ENCODE peak calls at places on chromosomes 7 and 10, in ten cellular contexts. F, W, K, U, C, B, J, S, L and E are unnamed samples.

GRCh38 chr10:70773965-70774809 is 11.0 kb downstream of the TBATA start:
- DNase-seq in F (no peak), W (peak; percentile 10), K (no peak), U (no peak), C (no peak), B (no peak), J (no peak), S (no peak), L (peak; percentile 19), E (no peak)

GRCh38 chr10:118737594-118738302 is 17.0 kb downstream of the CACUL1 start:
- DNase-seq in F (no peak), W (no peak), K (no peak), U (no peak), C (no peak), B (no peak), J (no peak), S (no peak), L (no peak), E (no peak)

GRCh38 chr7:157857578-157858075 is 520.8 kb downstream of the DNAJB6 start:
- DNase-seq in F (no peak), W (no peak), K (no peak), U (no peak), C (no peak), B (no peak), J (peak; percentile 45), S (no peak), L (no peak), E (no peak)

GRCh38 chr10:60031664-60032063 is 125.3 kb upstream of the CCDC6 start:
- DNase-seq in F (peak; percentile 15), W (no peak), K (no peak), U (no peak), C (no peak), B (no peak), J (no peak), S (no peak), L (no peak), E (no peak)

GRCh38 chr10:103849880-103850571 is 5.3 kb downstream of the SH3PXD2A start:
- DNase-seq in F (peak; percentile 86), W (no peak), K (peak; percentile 86), U (no peak), C (no peak), B (no peak), J (peak; percentile 84), S (no peak), L (no peak), E (no peak)

GRCh38 chr7:108805808-108806397 is 236.2 kb downstream of the DNAJB9 start:
- DNase-seq in F (peak; percentile 62), W (peak; percentile 25), K (peak; percentile 46), U (no peak), C (no peak), B (peak; percentile 7), J (no peak), S (no peak), L (peak; percentile 61), E (no peak)

GRCh38 chr7:132709971-132710567 is 133.8 kb upstream of the PLXNA4 start:
- DNase-seq in F (peak; percentile 60), W (no peak), K (peak; percentile 74), U (no peak), C (no peak), B (no peak), J (no peak), S (no peak), L (no peak), E (peak; percentile 3)

GRCh38 chr10:13371879-13372470 is 23.9 kb upstream of the SEPHS1 start:
- DNase-seq in F (peak; percentile 85), W (peak; percentile 91), K (peak; percentile 84), U (peak; percentile 52), C (peak; percentile 64), B (peak; percentile 80), J (peak; percentile 80), S (peak; percentile 28), L (peak; percentile 90), E (peak; percentile 36)

GRCh38 chr10:88386878-88387773 is 196.0 kb downstream of the RNLS start:
- DNase-seq in F (peak; percentile 76), W (peak; percentile 48), K (peak; percentile 96), U (no peak), C (peak; percentile 79), B (peak; percentile 83), J (no peak), S (no peak), L (peak; percentile 85), E (no peak)

GRCh38 chr7:69373171-69374035 is 224.9 kb upstream of the AUTS2 start:
- DNase-seq in F (no peak), W (no peak), K (no peak), U (no peak), C (no peak), B (no peak), J (no peak), S (no peak), L (no peak), E (no peak)

GRCh38 chr10:78533776-78534175 is 500.1 kb downstream of the RPS24 start:
- DNase-seq in F (no peak), W (no peak), K (no peak), U (no peak), C (no peak), B (no peak), J (no peak), S (no peak), L (no peak), E (no peak)

GRCh38 chr10:126921974-126922525 is 16.8 kb downstream of the DOCK1 start:
- DNase-seq in F (peak; percentile 84), W (no peak), K (peak; percentile 88), U (no peak), C (no peak), B (no peak), J (peak; percentile 79), S (no peak), L (no peak), E (no peak)

GRCh38 chr10:34294137-34294536 is 521.0 kb downstream of the PARD3 start:
- DNase-seq in F (no peak), W (no peak), K (no peak), U (no peak), C (no peak), B (no peak), J (no peak), S (no peak), L (no peak), E (no peak)

GRCh38 chr7:2165239-2165609 is 67.5 kb downstream of the MAD1L1 start:
- DNase-seq in F (no peak), W (peak; percentile 25), K (no peak), U (no peak), C (no peak), B (no peak), J (peak; percentile 72), S (no peak), L (peak; percentile 7), E (no peak)

GRCh38 chr7:34330308-34330707 is 327.7 kb upstream of the NPSR1 start:
- DNase-seq in F (no peak), W (no peak), K (no peak), U (no peak), C (no peak), B (no peak), J (no peak), S (no peak), L (no peak), E (no peak)

GRCh38 chr7:151113344-151114150 is 27.3 kb downstream of the AGAP3 start:
- DNase-seq in F (peak; percentile 80), W (peak; percentile 97), K (peak; percentile 66), U (no peak), C (no peak), B (peak; percentile 57), J (no peak), S (no peak), L (peak; percentile 67), E (no peak)

GRCh38 chr7:157627646-157628045 is 290.8 kb downstream of the DNAJB6 start:
- DNase-seq in F (no peak), W (no peak), K (peak; percentile 47), U (no peak), C (no peak), B (no peak), J (no peak), S (no peak), L (no peak), E (no peak)

GRCh38 chr7:11727864-11728263 is 104.1 kb downstream of the THSD7A start:
- DNase-seq in F (peak; percentile 47), W (no peak), K (no peak), U (no peak), C (no peak), B (no peak), J (no peak), S (no peak), L (no peak), E (no peak)

GRCh38 chr10:21510218-21511070 is 15.0 kb downstream of the SKIDA1 start:
- DNase-seq in F (no peak), W (no peak), K (no peak), U (no peak), C (peak; percentile 24), B (no peak), J (no peak), S (no peak), L (peak; percentile 61), E (no peak)

GRCh38 chr7:2807846-2808772 is 36.0 kb downstream of the GNA12 start:
- DNase-seq in F (no peak), W (no peak), K (no peak), U (no peak), C (no peak), B (no peak), J (no peak), S (no peak), L (no peak), E (no peak)

GRCh38 chr7:80017101-80017500 is 117.5 kb upstream of the GNAI1 start:
- DNase-seq in F (peak; percentile 31), W (no peak), K (no peak), U (no peak), C (no peak), B (no peak), J (no peak), S (no peak), L (no peak), E (no peak)

GRCh38 chr7:100570954-100571828 is 2.5 kb downstream of the SAP25 start:
- DNase-seq in F (no peak), W (peak; percentile 48), K (no peak), U (no peak), C (no peak), B (no peak), J (peak; percentile 71), S (no peak), L (peak; percentile 44), E (no peak)

GRCh38 chr7:130394421-130395188 is 14.3 kb downstream of the CPA1 start:
- DNase-seq in F (no peak), W (no peak), K (no peak), U (no peak), C (no peak), B (no peak), J (no peak), S (peak; percentile 6), L (no peak), E (no peak)

GRCh38 chr7:44322631-44323363 is 2.6 kb downstream of the CAMK2B start:
- DNase-seq in F (no peak), W (peak; percentile 47), K (no peak), U (no peak), C (no peak), B (no peak), J (no peak), S (no peak), L (no peak), E (no peak)

GRCh38 chr10:131662851-131663250 is 238.0 kb upstream of the PPP2R2D start:
- DNase-seq in F (no peak), W (no peak), K (no peak), U (no peak), C (no peak), B (no peak), J (peak; percentile 46), S (no peak), L (no peak), E (no peak)

GRCh38 chr10:116627386-116627933 is 6.7 kb downstream of the PNLIPRP2 start:
- DNase-seq in F (no peak), W (peak; percentile 92), K (no peak), U (no peak), C (no peak), B (peak; percentile 58), J (no peak), S (no peak), L (peak; percentile 92), E (no peak)

GRCh38 chr10:113244750-113245149 is 294.7 kb downstream of the TCF7L2 start:
- DNase-seq in F (no peak), W (no peak), K (no peak), U (no peak), C (no peak), B (no peak), J (no peak), S (no peak), L (no peak), E (no peak)